ENCODE peak calls at places on chromosome 16, in four cellular contexts. V is kidney; Z is lung; Q is CD4-positive, alpha-beta T cell. G is an unnamed sample.

GRCh38 chr16:64952177-64952576 is 169.7 kb downstream of the CDH11 start:
- DNase-seq in Z (no peak), V (no peak), Q (no peak), G (no peak)

GRCh38 chr16:55501549-55502322 is 7.1 kb upstream of the LPCAT2 start:
- DNase-seq in Q (no peak), V (no peak), Z (no peak), G (no peak)

GRCh38 chr16:68235105-68235881 is 634 bp downstream of the ESRP2 start:
- DNase-seq in Z (no peak), V (peak; percentile 86), Q (peak; percentile 33), G (no peak)

GRCh38 chr16:57800213-57801097 is 1.8 kb downstream of the KIFC3 start:
- DNase-seq in Q (no peak), V (peak; percentile 66), Z (no peak), G (no peak)

GRCh38 chr16:88769617-88770458 is 15.2 kb downstream of the PIEZO1 start:
- DNase-seq in V (no peak), Z (peak; percentile 65), Q (no peak), G (no peak)

GRCh38 chr16:70747703-70748631 is 53.0 kb downstream of the VAC14 start:
- DNase-seq in Z (peak; percentile 78), Q (no peak), V (no peak), G (no peak)

GRCh38 chr16:49411121-49411970 is 37.7 kb downstream of the C16orf78 start:
- DNase-seq in Z (no peak), V (no peak), Q (no peak), G (no peak)

GRCh38 chr16:83338941-83339340 is 468.8 kb upstream of the HSBP1 start:
- DNase-seq in V (no peak), Z (no peak), Q (no peak), G (no peak)

GRCh38 chr16:48164907-48165715 is 9.3 kb upstream of the ABCC12 start:
- DNase-seq in Z (peak; percentile 79), V (peak; percentile 83), Q (peak; percentile 37), G (no peak)

GRCh38 chr16:72666267-72666666 is 381.7 kb downstream of the ZFHX3 start:
- DNase-seq in Z (no peak), Q (no peak), V (no peak), G (no peak)

GRCh38 chr16:57469046-57469445 is 6.6 kb downstream of the POLR2C start:
- DNase-seq in Z (no peak), Q (no peak), V (no peak), G (no peak)

GRCh38 chr16:58118801-58119508 is 10.2 kb downstream of the CFAP20 start:
- DNase-seq in V (no peak), Z (no peak), Q (no peak), G (no peak)

GRCh38 chr16:79845006-79845733 is 244.6 kb upstream of the MAF start:
- DNase-seq in Z (no peak), V (no peak), Q (no peak), G (no peak)

GRCh38 chr16:57579361-57579665 is 36.9 kb downstream of the ADGRG5 start:
- DNase-seq in V (no peak), Q (no peak), Z (no peak), G (no peak)

GRCh38 chr16:68760671-68761275 is 23.7 kb downstream of the CDH1 start:
- DNase-seq in Q (no peak), V (no peak), Z (no peak), G (no peak)

GRCh38 chr16:19086322-19087199 is 19.1 kb downstream of the COQ7 start:
- DNase-seq in V (peak; percentile 92), Q (peak; percentile 58), Z (peak; percentile 86), G (peak; percentile 95)

GRCh38 chr16:57617604-57618111 is 10.8 kb upstream of the ADGRG1 start:
- DNase-seq in V (peak; percentile 60), Q (no peak), Z (no peak), G (no peak)

GRCh38 chr16:50251375-50252081 is 14.8 kb upstream of the ADCY7 start:
- DNase-seq in Q (no peak), Z (peak; percentile 68), V (no peak), G (no peak)

GRCh38 chr16:13906426-13907089 is 13.4 kb upstream of the ERCC4 start:
- DNase-seq in Z (no peak), Q (no peak), V (no peak), G (peak; percentile 72)

GRCh38 chr16:78925071-78925714 is 675.3 kb downstream of the MAF start:
- DNase-seq in Z (no peak), Q (no peak), V (no peak), G (no peak)

GRCh38 chr16:57273359-57273758 is 11.1 kb downstream of the PLLP start:
- DNase-seq in Z (no peak), V (peak; percentile 43), Q (no peak), G (no peak)

GRCh38 chr16:80197790-80198201 is 343.0 kb upstream of the DYNLRB2 start:
- DNase-seq in Q (no peak), V (no peak), Z (no peak), G (no peak)

GRCh38 chr16:56793504-56793903 is 63.6 kb downstream of the NUP93 start:
- DNase-seq in V (no peak), Z (no peak), Q (no peak), G (no peak)

GRCh38 chr16:66692341-66692740 is 4.2 kb downstream of the CMTM4 start:
- DNase-seq in V (no peak), Q (no peak), Z (no peak), G (no peak)

GRCh38 chr16:80092686-80093085 is 448.1 kb upstream of the DYNLRB2 start:
- DNase-seq in Z (no peak), Q (no peak), V (no peak), G (no peak)

GRCh38 chr16:67648764-67649407 is 3.9 kb downstream of the CARMIL2 start:
- DNase-seq in Z (no peak), Q (no peak), V (peak; percentile 67), G (no peak)

GRCh38 chr16:13453938-13454553 is 465.9 kb upstream of the ERCC4 start:
- DNase-seq in Z (no peak), V (no peak), Q (no peak), G (no peak)

GRCh38 chr16:16092925-16093624 is 130.2 kb downstream of the ABCC6 start:
- DNase-seq in Z (peak; percentile 32), V (no peak), Q (no peak), G (no peak)

GRCh38 chr16:47143329-47143676 is 442 bp downstream of the NETO2 start:
- DNase-seq in V (peak; percentile 75), Z (peak; percentile 40), Q (peak; percentile 30), G (no peak)

GRCh38 chr16:47143677-47144558 is at the start of gene NETO2:
- DNase-seq in V (peak; percentile 81), Q (peak; percentile 35), Z (peak; percentile 35), G (no peak)

GRCh38 chr16:47140686-47141085 is 3.1 kb downstream of the NETO2 start:
- DNase-seq in V (no peak), Z (no peak), Q (no peak), G (no peak)

GRCh38 chr16:47142469-47143328 is 1.0 kb downstream of the NETO2 start:
- DNase-seq in V (peak; percentile 77), Z (no peak), Q (no peak), G (no peak)

DNA sequence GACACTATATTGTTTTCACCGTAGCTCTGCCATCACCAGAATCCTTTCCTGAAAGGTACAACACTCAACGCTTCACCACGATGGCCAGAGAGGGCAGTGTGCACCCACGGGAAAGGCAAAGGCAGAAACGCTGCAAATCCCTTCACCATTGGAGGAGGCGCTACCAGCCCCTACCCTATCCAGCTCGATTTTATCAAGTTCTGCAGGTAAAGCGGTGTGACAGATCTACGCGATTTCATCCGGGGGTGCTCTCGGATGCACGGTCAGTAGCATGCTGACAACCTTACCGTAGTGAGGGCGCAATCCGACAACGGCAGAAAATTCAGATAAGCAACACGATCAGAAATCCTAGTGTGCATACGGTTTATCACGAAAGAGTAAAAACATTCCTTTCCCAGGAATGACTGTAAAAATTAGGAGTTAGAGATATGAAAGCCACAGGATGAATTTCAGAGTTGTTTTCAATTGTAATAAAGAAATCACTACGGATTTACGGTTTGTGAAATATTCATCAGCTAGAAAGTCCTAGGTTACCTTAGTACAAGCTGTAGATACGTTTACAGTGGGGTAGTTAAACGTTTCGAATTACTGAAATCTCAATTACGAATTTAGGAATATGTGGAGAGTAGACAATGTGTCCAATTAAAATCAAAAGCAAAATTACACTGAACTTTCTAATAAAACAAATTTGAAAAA is 1.8 kb downstream of the NETO2 start:
- DNase-seq in Z (peak; percentile 85), V (peak; percentile 88), Q (peak; percentile 77), G (no peak)
- H3K27ac ChIP-seq in Z (no peak overlapping the region), V (no peak overlapping the region), Q (no peak overlapping the region), G (no peak overlapping the region)

GRCh38 chr16:54056921-54057320 is 229.7 kb downstream of the IRX3 start:
- DNase-seq in V (no peak), Z (no peak), Q (no peak), G (no peak)

GRCh38 chr16:54055191-54055590 is 231.4 kb downstream of the IRX3 start:
- DNase-seq in Z (no peak), Q (no peak), V (no peak), G (peak; percentile 55)

GRCh38 chr16:54059319-54059718 is 227.3 kb downstream of the IRX3 start:
- DNase-seq in Q (no peak), Z (no peak), V (no peak), G (no peak)

GRCh38 chr16:54054237-54054780 is 232.3 kb downstream of the IRX3 start:
- DNase-seq in Q (no peak), Z (no peak), V (no peak), G (no peak)

GRCh38 chr16:54055864-54056263 is 230.7 kb downstream of the IRX3 start:
- DNase-seq in Z (no peak), Q (no peak), V (no peak), G (no peak)
- H3K27ac ChIP-seq in Z (no peak overlapping the region), Q (no peak overlapping the region), V (no peak overlapping the region), G (no peak overlapping the region)

GRCh38 chr16:31876955-31877828 is 3.6 kb downstream of the ZNF267 start:
- DNase-seq in Z (no peak), Q (peak; percentile 19), V (no peak), G (no peak)
- H3K27ac ChIP-seq in Z (peak overlapping the region; percentile 12), Q (peak overlapping the region; percentile 59), V (peak overlapping the region; percentile 75), G (peak overlapping the region; percentile 53)

GRCh38 chr16:29971304-29971703 is 2.4 kb upstream of the TAOK2 start:
- DNase-seq in Z (no peak), V (no peak), Q (no peak), G (no peak)

GRCh38 chr16:29972500-29972899 is 1.2 kb upstream of the TAOK2 start:
- DNase-seq in Z (no peak), V (no peak), Q (no peak), G (no peak)

GRCh38 chr16:29974291-29975133 is 844 bp downstream of the TAOK2 start:
- DNase-seq in Q (no peak), V (no peak), Z (no peak), G (no peak)

GRCh38 chr16:29973384-29974246 is at the start of gene TAOK2:
- DNase-seq in Z (peak; percentile 98), V (peak; percentile 100), Q (peak; percentile 83), G (peak; percentile 99)

GRCh38 chr16:29972992-29973383 is 680 bp upstream of the TAOK2 start:
- DNase-seq in Q (no peak), Z (no peak), V (no peak), G (no peak)
- H3K27ac ChIP-seq in Q (peak overlapping the region; percentile 70), Z (no peak overlapping the region), V (no peak overlapping the region), G (peak overlapping the region; percentile 88)

GRCh38 chr16:75272097-75272548 is 20.7 kb upstream of the BCAR1 start:
- DNase-seq in Q (no peak), V (peak; percentile 75), Z (no peak), G (no peak)
- H3K27ac ChIP-seq in Q (no peak overlapping the region), V (no peak overlapping the region), Z (peak overlapping the region; percentile 70), G (no peak overlapping the region)

GRCh38 chr16:31131416-31131815 is 4.1 kb downstream of the PRSS8 start:
- DNase-seq in V (no peak), Q (no peak), Z (no peak), G (no peak)
- H3K27ac ChIP-seq in V (peak overlapping the region; percentile 90), Q (no peak overlapping the region), Z (peak overlapping the region; percentile 60), G (no peak overlapping the region)

GRCh38 chr16:85486256-85486915 is 126.7 kb upstream of the GSE1 start:
- DNase-seq in V (no peak), Z (no peak), Q (no peak), G (no peak)
- H3K27ac ChIP-seq in V (no peak overlapping the region), Z (no peak overlapping the region), Q (no peak overlapping the region), G (no peak overlapping the region)